ENCODE peak calls at places on chromosomes 5 and 9, in five cellular contexts. J is fibroblast of lung; P is effector memory CD4-positive, alpha-beta T cell; Q is A673; O is heart left ventricle. M is an unnamed sample.

GRCh38 chr9:18493361-18494015 is 19.5 kb downstream of the ADAMTSL1 start:
- DNase-seq in J (peak; percentile 58), P (no peak), Q (no peak), O (no peak), M (no peak)

GRCh38 chr9:113538131-113538530 is 74.6 kb downstream of the RGS3 start:
- DNase-seq in J (no peak), P (no peak), Q (no peak), O (no peak), M (no peak)

GRCh38 chr9:110316255-110316921 is 21.3 kb downstream of the TXNDC8 start:
- DNase-seq in J (peak; percentile 9), P (no peak), Q (no peak), O (no peak), M (peak; percentile 16)

GRCh38 chr5:1642221-1642620 is 118.5 kb upstream of the LPCAT1 start:
- DNase-seq in J (no peak), P (no peak), Q (no peak), O (no peak), M (no peak)

GRCh38 chr9:37903581-37903830 is 421 bp downstream of the SLC25A51 start:
- DNase-seq in J (no peak), P (no peak), Q (peak; percentile 35), O (peak; percentile 67), M (no peak)

GRCh38 chr9:110255064-110255416 is 1.3 kb downstream of the TXN start:
- DNase-seq in J (no peak), P (no peak), Q (no peak), O (no peak), M (no peak)

GRCh38 chr9:38687389-38687842 is 32.5 kb downstream of the FAM240B start:
- DNase-seq in J (no peak), P (peak; percentile 2), Q (no peak), O (peak; percentile 58), M (no peak)

GRCh38 chr9:78295177-78295575 is 1.7 kb upstream of the PSAT1 start:
- DNase-seq in J (no peak), P (no peak), Q (no peak), O (no peak), M (no peak)

GRCh38 chr5:52864884-52865283 is 77.2 kb downstream of the ITGA1 start:
- DNase-seq in J (peak; percentile 90), P (no peak), Q (no peak), O (no peak), M (no peak)

GRCh38 chr9:27865031-27865438 is 291.8 kb upstream of the C9orf72 start:
- DNase-seq in J (peak; percentile 4), P (no peak), Q (peak; percentile 71), O (no peak), M (no peak)

GRCh38 chr9:129338701-129339445 is 160.8 kb upstream of the IER5L start:
- DNase-seq in J (no peak), P (no peak), Q (peak; percentile 44), O (peak; percentile 50), M (no peak)

GRCh38 chr5:95631991-95632675 is 12.2 kb downstream of the GPR150 start:
- DNase-seq in J (no peak), P (peak; percentile 59), Q (no peak), O (no peak), M (peak; percentile 47)

GRCh38 chr9:89999534-90000370 is 394.9 kb downstream of the GADD45G start:
- DNase-seq in J (peak; percentile 75), P (no peak), Q (no peak), O (peak; percentile 83), M (peak; percentile 63)

GRCh38 chr9:124297553-124297905 is 39.8 kb downstream of the NEK6 start:
- DNase-seq in J (peak; percentile 92), P (no peak), Q (no peak), O (peak; percentile 93), M (no peak)

GRCh38 chr9:130987054-130987453 is 21.9 kb upstream of the LAMC3 start:
- DNase-seq in J (no peak), P (no peak), Q (no peak), O (no peak), M (no peak)

GRCh38 chr5:44695259-44695658 is 113.5 kb upstream of the MRPS30 start:
- DNase-seq in J (no peak), P (no peak), Q (no peak), O (no peak), M (no peak)

GRCh38 chr5:68478306-68479091 is 262.9 kb downstream of the PIK3R1 start:
- DNase-seq in J (no peak), P (no peak), Q (no peak), O (no peak), M (no peak)

GRCh38 chr5:90477816-90478215 is 3.2 kb downstream of the POLR3G start:
- DNase-seq in J (no peak), P (no peak), Q (peak; percentile 26), O (no peak), M (no peak)

GRCh38 chr5:90477073-90477472 is 2.4 kb downstream of the POLR3G start:
- DNase-seq in J (no peak), P (no peak), Q (peak; percentile 60), O (no peak), M (no peak)

GRCh38 chr5:90480699-90481098 is 6.0 kb downstream of the POLR3G start:
- DNase-seq in J (peak; percentile 42), P (no peak), Q (no peak), O (no peak), M (no peak)

GRCh38 chr5:90483206-90483605 is 8.5 kb downstream of the POLR3G start:
- DNase-seq in J (no peak), P (no peak), Q (no peak), O (no peak), M (no peak)

GRCh38 chr5:90479611-90480385 is 5.1 kb downstream of the POLR3G start:
- DNase-seq in J (no peak), P (no peak), Q (no peak), O (no peak), M (no peak)
- H3K4me3 ChIP-seq in J (no peak overlapping the region), P (no peak overlapping the region), Q (no peak overlapping the region), O (no peak overlapping the region), M (no peak overlapping the region)

GRCh38 chr9:35353731-35354365 is 136.1 kb upstream of the RUSC2 start:
- DNase-seq in J (peak; percentile 42), P (no peak), Q (no peak), O (no peak), M (no peak)

GRCh38 chr9:35355954-35356353 is 134.0 kb upstream of the RUSC2 start:
- DNase-seq in J (no peak), P (no peak), Q (no peak), O (no peak), M (no peak)

GRCh38 chr9:35357116-35357515 is 132.8 kb upstream of the RUSC2 start:
- DNase-seq in J (no peak), P (no peak), Q (no peak), O (no peak), M (no peak)

GRCh38 chr9:35357826-35358225 is 132.1 kb upstream of the RUSC2 start:
- DNase-seq in J (no peak), P (no peak), Q (no peak), O (no peak), M (no peak)
- H3K4me3 ChIP-seq in J (no peak overlapping the region), P (no peak overlapping the region), Q (no peak overlapping the region), O (no peak overlapping the region), M (no peak overlapping the region)

DNA sequence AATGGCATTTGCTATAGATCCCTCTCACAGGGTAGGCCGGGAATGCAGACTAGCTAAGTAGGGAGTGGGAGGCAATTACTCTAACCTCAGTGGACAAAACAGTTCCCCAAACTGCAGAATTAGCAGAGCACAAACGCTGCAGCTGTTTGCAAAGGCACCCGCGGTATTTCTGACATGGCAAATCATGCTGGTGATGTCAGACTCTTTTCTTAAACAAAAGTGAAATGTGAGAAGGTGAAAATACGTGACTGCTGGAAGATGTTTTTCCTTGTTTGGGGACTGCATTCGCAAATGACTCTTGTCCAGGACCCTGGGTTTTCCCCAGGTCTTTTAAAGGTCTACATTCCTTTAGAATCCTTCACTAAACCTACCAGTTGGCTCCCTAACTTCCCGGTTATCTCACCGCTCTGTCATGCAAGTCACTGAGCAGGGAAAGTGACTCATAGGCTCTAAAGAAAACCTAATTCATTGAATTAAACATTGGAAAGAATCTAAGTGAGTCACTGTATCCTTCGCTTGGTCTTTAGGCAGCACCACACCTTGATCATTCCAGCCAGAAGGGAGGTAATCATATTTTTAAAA is 91.5 kb upstream of the DNAH5 start:
- DNase-seq in J (peak; percentile 95), P (no peak), Q (peak; percentile 81), O (peak; percentile 32), M (peak; percentile 72)
- H3K4me3 ChIP-seq in J (peak overlapping the region; percentile 25), P (no peak overlapping the region), Q (peak overlapping the region; percentile 8), O (peak overlapping the region; percentile 23), M (peak overlapping the region; percentile 32)

GRCh38 chr5:15499528-15500325 is at the start of gene FBXL7:
- DNase-seq in J (peak; percentile 81), P (no peak), Q (peak; percentile 64), O (peak; percentile 88), M (no peak)

GRCh38 chr5:15501057-15501791 is 1.2 kb downstream of the FBXL7 start:
- DNase-seq in J (peak; percentile 78), P (no peak), Q (peak; percentile 22), O (peak; percentile 71), M (no peak)

GRCh38 chr5:15500326-15500958 is 462 bp downstream of the FBXL7 start:
- DNase-seq in J (peak; percentile 50), P (no peak), Q (peak; percentile 38), O (peak; percentile 84), M (no peak)

GRCh38 chr5:15506146-15506545 is 6.2 kb downstream of the FBXL7 start:
- DNase-seq in J (no peak), P (no peak), Q (no peak), O (no peak), M (no peak)

DNA sequence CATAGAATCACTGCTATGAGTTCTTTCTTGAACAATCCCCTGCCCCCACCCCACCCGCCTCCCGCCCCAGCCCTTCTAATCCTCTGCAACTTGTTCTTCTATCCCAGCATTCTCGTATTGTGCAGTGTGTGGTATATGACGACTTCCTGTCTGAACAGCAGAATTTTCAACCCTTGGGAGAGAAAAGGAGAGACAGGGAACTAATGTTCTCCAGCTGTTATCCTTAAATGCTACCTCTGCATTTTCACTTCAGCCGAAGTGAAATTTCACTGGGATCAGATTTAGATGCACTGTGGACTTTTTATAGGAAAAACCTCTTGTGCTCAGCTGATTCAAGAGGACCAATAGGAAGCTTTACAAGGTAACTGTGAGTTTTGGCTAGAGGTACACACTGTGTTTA is 2.2 kb downstream of the FBXL7 start:
- DNase-seq in J (peak; percentile 65), P (no peak), Q (peak; percentile 22), O (no peak), M (no peak)
- H3K4me3 ChIP-seq in J (peak overlapping the region; percentile 76), P (no peak overlapping the region), Q (peak overlapping the region; percentile 56), O (peak overlapping the region; percentile 79), M (no peak overlapping the region)